ENCODE peak calls at places on chromosomes 4 and X, in four cellular contexts. One of them, this sample, is unnamed.

GRCh38 chrX:8138252-8138651 is 32.8 kb downstream of the VCX2 start:
- DNase-seq in dorsolateral prefrontal cortex: no peak
- DNase-seq in NB4: peak
- DNase-seq in kidney: no peak
- DNase-seq in this sample: no peak

GRCh38 chr4:1727117-1728031 is 6.1 kb downstream of the TACC3 start:
- DNase-seq in dorsolateral prefrontal cortex: no peak
- DNase-seq in kidney: peak
- DNase-seq in NB4: peak
- DNase-seq in this sample: no peak

GRCh38 chrX:69262036-69262905 is 97.0 kb upstream of the PJA1 start:
- DNase-seq in dorsolateral prefrontal cortex: no peak
- DNase-seq in kidney: no peak
- DNase-seq in NB4: no peak
- DNase-seq in this sample: peak

GRCh38 chrX:13506574-13506973 is 62.8 kb upstream of the EGFL6 start:
- DNase-seq in kidney: no peak
- DNase-seq in dorsolateral prefrontal cortex: no peak
- DNase-seq in NB4: peak
- DNase-seq in this sample: peak

GRCh38 chr4:169993531-169993930 is 32.7 kb downstream of the MFAP3L start:
- DNase-seq in dorsolateral prefrontal cortex: peak
- DNase-seq in NB4: no peak
- DNase-seq in kidney: no peak
- DNase-seq in this sample: no peak

GRCh38 chr4:61763682-61764081 is 563.6 kb downstream of the ADGRL3 start:
- DNase-seq in dorsolateral prefrontal cortex: no peak
- DNase-seq in NB4: no peak
- DNase-seq in kidney: no peak
- DNase-seq in this sample: no peak

GRCh38 chr4:8160572-8160971 is 2.0 kb upstream of the ABLIM2 start:
- DNase-seq in dorsolateral prefrontal cortex: no peak
- DNase-seq in kidney: no peak
- DNase-seq in NB4: peak
- DNase-seq in this sample: no peak

GRCh38 chrX:19855700-19856381 is 31.6 kb downstream of the SH3KBP1 start:
- DNase-seq in dorsolateral prefrontal cortex: no peak
- DNase-seq in kidney: no peak
- DNase-seq in NB4: no peak
- DNase-seq in this sample: no peak

GRCh38 chrX:18354369-18355329 is at the start of gene SCML2:
- DNase-seq in NB4: peak
- DNase-seq in kidney: peak
- DNase-seq in dorsolateral prefrontal cortex: no peak
- DNase-seq in this sample: no peak

GRCh38 chr4:187236491-187236890 is 512.8 kb upstream of the FAT1 start:
- DNase-seq in kidney: no peak
- DNase-seq in dorsolateral prefrontal cortex: no peak
- DNase-seq in NB4: no peak
- DNase-seq in this sample: peak

GRCh38 chrX:129779747-129780146 is at the start of gene SASH3:
- DNase-seq in dorsolateral prefrontal cortex: no peak
- DNase-seq in NB4: peak
- DNase-seq in kidney: peak
- DNase-seq in this sample: no peak

DNA sequence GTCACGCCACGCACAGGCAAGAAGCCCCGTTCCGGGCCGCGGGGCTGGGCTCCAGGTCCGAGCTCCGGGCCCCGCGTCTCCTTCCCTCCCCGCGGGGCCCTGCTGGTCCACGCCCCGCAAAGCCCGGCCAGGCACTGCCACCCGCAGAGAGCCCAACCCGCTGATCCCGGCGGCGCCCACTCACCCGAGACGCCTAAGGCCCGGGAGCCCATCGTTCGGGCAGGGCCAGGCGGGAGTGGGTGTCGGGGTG is 870 bp downstream of the PDZD4 start:
- DNase-seq in NB4: no peak
- DNase-seq in dorsolateral prefrontal cortex: no peak
- DNase-seq in kidney: no peak
- DNase-seq in this sample: no peak
- H3K4me3 ChIP-seq in NB4: no peak
- H3K4me3 ChIP-seq in dorsolateral prefrontal cortex: peak
- H3K4me3 ChIP-seq in kidney: no peak
- H3K4me3 ChIP-seq in this sample: no peak

GRCh38 chr4:173365359-173365996 is 5.3 kb upstream of the SAP30 start:
- DNase-seq in dorsolateral prefrontal cortex: no peak
- DNase-seq in NB4: no peak
- DNase-seq in kidney: peak
- DNase-seq in this sample: no peak

GRCh38 chr4:173362666-173363065 is 8.1 kb upstream of the SAP30 start:
- DNase-seq in kidney: no peak
- DNase-seq in dorsolateral prefrontal cortex: no peak
- DNase-seq in NB4: no peak
- DNase-seq in this sample: no peak

GRCh38 chr4:173357939-173358338 is 12.8 kb upstream of the SAP30 start:
- DNase-seq in NB4: no peak
- DNase-seq in kidney: no peak
- DNase-seq in dorsolateral prefrontal cortex: no peak
- DNase-seq in this sample: no peak

DNA sequence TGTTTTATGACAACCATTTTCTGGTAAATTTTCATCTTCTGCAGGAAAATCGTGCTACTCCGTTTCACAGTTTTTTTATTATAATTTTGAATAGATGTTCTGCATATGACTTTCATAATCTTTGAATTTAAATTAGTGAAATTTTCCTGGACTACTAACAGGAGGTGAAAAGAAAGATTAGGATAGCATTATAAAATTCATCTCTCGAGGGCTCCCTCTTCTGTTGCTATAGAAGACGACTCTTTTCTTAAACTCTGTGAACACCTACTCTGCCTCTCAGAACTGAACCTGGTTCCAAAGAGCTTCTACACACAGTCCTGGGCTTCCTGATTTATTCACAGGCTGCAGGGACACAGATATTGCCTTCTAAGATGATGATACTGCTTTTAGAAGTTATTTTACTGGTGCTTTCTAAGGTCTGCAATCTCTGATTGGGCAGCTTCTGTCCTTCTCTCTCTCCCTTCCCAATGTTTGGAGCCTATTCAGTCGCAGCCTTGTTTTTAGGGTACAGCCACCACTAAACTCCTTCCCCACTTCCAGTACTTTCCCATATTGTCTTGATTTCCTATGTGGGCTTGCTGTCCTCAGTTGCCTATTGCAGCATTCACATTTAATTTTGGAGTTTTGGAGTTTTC is 10.1 kb upstream of the SAP30 start:
- DNase-seq in kidney: no peak
- DNase-seq in NB4: no peak
- DNase-seq in dorsolateral prefrontal cortex: no peak
- DNase-seq in this sample: no peak
- TF ChIP-seq CTCF in kidney: no peak
- TF ChIP-seq CTCF in NB4: no peak
- TF ChIP-seq CTCF in dorsolateral prefrontal cortex: no peak
- TF ChIP-seq CTCF in this sample: peak

GRCh38 chr4:153471691-153472080 is 5.5 kb downstream of the TMEM131L start:
- DNase-seq in NB4: no peak
- DNase-seq in dorsolateral prefrontal cortex: no peak
- DNase-seq in kidney: no peak
- DNase-seq in this sample: no peak
- H3K4me3 ChIP-seq in NB4: no peak
- H3K4me3 ChIP-seq in dorsolateral prefrontal cortex: no peak
- H3K4me3 ChIP-seq in kidney: no peak
- H3K4me3 ChIP-seq in this sample: no peak

GRCh38 chr4:3746701-3747581 is 19.2 kb upstream of the ADRA2C start:
- DNase-seq in dorsolateral prefrontal cortex: no peak
- DNase-seq in kidney: no peak
- DNase-seq in NB4: no peak
- DNase-seq in this sample: no peak

GRCh38 chr4:3745886-3746656 is 20.1 kb upstream of the ADRA2C start:
- DNase-seq in dorsolateral prefrontal cortex: no peak
- DNase-seq in NB4: no peak
- DNase-seq in kidney: no peak
- DNase-seq in this sample: no peak

GRCh38 chr4:3744901-3745300 is 21.3 kb upstream of the ADRA2C start:
- DNase-seq in NB4: no peak
- DNase-seq in kidney: no peak
- DNase-seq in dorsolateral prefrontal cortex: no peak
- DNase-seq in this sample: no peak

GRCh38 chr4:3749081-3749480 is 17.1 kb upstream of the ADRA2C start:
- DNase-seq in kidney: no peak
- DNase-seq in NB4: no peak
- DNase-seq in dorsolateral prefrontal cortex: no peak
- DNase-seq in this sample: no peak

DNA sequence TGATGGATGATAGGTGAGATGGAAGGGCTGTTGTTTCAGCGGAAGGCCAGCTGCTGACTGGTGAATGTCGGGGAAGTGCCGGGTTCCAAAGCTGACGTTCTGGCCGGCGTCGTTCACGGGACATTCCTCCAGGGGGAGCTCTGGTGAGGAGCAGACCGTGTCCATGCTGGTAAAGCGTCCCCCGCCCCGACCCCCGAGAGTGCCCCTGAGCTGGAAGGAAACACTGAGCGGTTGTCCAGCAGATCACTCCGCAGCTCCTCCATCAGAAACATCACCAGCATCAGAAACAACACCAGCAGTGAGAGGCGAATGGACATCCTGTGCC is 18.6 kb upstream of the ADRA2C start:
- DNase-seq in dorsolateral prefrontal cortex: no peak
- DNase-seq in NB4: peak
- DNase-seq in kidney: no peak
- DNase-seq in this sample: no peak
- TF ChIP-seq CTCF in dorsolateral prefrontal cortex: no peak
- TF ChIP-seq CTCF in NB4: peak
- TF ChIP-seq CTCF in kidney: no peak
- TF ChIP-seq CTCF in this sample: peak

GRCh38 chr4:183797445-183798248 is 107.5 kb upstream of the STOX2 start:
- DNase-seq in dorsolateral prefrontal cortex: no peak
- DNase-seq in NB4: peak
- DNase-seq in kidney: peak
- DNase-seq in this sample: no peak

GRCh38 chr4:183798249-183798920 is 106.7 kb upstream of the STOX2 start:
- DNase-seq in dorsolateral prefrontal cortex: no peak
- DNase-seq in kidney: peak
- DNase-seq in NB4: peak
- DNase-seq in this sample: no peak

GRCh38 chr4:183798921-183799307 is 106.2 kb upstream of the STOX2 start:
- DNase-seq in NB4: peak
- DNase-seq in dorsolateral prefrontal cortex: no peak
- DNase-seq in kidney: no peak
- DNase-seq in this sample: no peak

GRCh38 chr4:183801460-183802168 is 103.5 kb upstream of the STOX2 start:
- DNase-seq in kidney: no peak
- DNase-seq in dorsolateral prefrontal cortex: no peak
- DNase-seq in NB4: no peak
- DNase-seq in this sample: no peak

GRCh38 chr4:183797041-183797444 is 108.1 kb upstream of the STOX2 start:
- DNase-seq in dorsolateral prefrontal cortex: no peak
- DNase-seq in NB4: no peak
- DNase-seq in kidney: peak
- DNase-seq in this sample: no peak
- H3K4me3 ChIP-seq in dorsolateral prefrontal cortex: peak
- H3K4me3 ChIP-seq in NB4: no peak
- H3K4me3 ChIP-seq in kidney: peak
- H3K4me3 ChIP-seq in this sample: no peak

DNA sequence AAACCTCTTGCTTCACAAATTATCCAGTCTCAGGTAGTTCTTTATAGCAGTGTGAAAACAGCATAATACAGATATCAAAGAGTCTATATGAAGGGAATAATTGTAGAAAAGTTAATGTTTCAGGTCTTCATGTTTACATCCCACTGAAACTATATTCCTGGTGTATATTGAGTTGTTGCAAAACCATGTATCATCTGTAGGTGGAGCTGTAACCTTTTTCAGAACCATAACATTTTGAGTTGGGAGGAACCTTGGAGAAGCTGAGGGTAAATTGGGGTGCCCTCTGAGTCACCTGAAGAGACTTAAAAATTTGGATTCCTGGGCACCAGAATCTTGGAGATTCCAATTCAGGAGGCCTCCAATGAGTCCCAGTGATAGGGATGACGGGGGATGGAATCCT is 51.9 kb upstream of the TAPT1 start:
- DNase-seq in dorsolateral prefrontal cortex: no peak
- DNase-seq in kidney: no peak
- DNase-seq in NB4: peak
- DNase-seq in this sample: no peak
- TF ChIP-seq CTCF in dorsolateral prefrontal cortex: no peak
- TF ChIP-seq CTCF in kidney: no peak
- TF ChIP-seq CTCF in NB4: peak
- TF ChIP-seq CTCF in this sample: peak

DNA sequence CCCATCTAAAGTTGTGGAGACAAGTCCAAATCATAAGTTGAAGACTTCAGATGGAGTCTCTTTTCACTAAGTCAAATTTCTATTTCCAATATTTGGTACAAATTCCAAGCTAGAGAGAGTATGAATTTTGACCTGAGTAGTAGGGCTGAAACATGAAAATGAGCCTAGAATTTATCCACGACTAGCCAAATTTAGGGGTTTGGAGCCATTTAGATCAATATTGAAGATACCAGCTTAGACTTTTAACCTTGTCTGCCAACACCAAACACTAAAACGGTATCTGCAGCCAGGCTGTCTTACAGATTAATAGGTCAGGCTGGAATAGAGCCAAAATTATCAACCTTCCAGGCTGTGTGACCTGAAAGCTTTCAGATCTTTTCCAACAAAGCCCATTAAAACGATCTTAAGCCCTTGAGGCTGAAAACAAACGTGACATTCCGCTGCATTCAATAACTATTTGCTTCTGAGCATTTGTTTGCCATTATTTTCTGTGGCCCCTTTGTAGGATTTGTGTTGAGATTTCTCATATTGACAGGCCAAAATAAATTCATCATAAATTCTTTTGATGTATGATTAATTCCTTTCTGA is 268.7 kb upstream of the DKK2 start:
- DNase-seq in dorsolateral prefrontal cortex: no peak
- DNase-seq in NB4: no peak
- DNase-seq in kidney: no peak
- DNase-seq in this sample: no peak
- H3K4me3 ChIP-seq in dorsolateral prefrontal cortex: no peak
- H3K4me3 ChIP-seq in NB4: no peak
- H3K4me3 ChIP-seq in kidney: no peak
- H3K4me3 ChIP-seq in this sample: no peak

GRCh38 chrX:45750639-45751038 is 550.0 kb upstream of the DIPK2B start:
- DNase-seq in dorsolateral prefrontal cortex: no peak
- DNase-seq in NB4: no peak
- DNase-seq in kidney: no peak
- DNase-seq in this sample: no peak

GRCh38 chrX:45751156-45751555 is 550.5 kb upstream of the DIPK2B start:
- DNase-seq in NB4: no peak
- DNase-seq in kidney: no peak
- DNase-seq in dorsolateral prefrontal cortex: no peak
- DNase-seq in this sample: no peak

GRCh38 chrX:45747905-45748304 is 547.2 kb upstream of the DIPK2B start:
- DNase-seq in dorsolateral prefrontal cortex: no peak
- DNase-seq in NB4: no peak
- DNase-seq in kidney: no peak
- DNase-seq in this sample: no peak

GRCh38 chrX:45748443-45748842 is 547.8 kb upstream of the DIPK2B start:
- DNase-seq in dorsolateral prefrontal cortex: no peak
- DNase-seq in kidney: no peak
- DNase-seq in NB4: no peak
- DNase-seq in this sample: no peak

GRCh38 chrX:45749375-45749774 is 548.7 kb upstream of the DIPK2B start:
- DNase-seq in dorsolateral prefrontal cortex: no peak
- DNase-seq in NB4: peak
- DNase-seq in kidney: no peak
- DNase-seq in this sample: no peak
- TF ChIP-seq CTCF in dorsolateral prefrontal cortex: no peak
- TF ChIP-seq CTCF in NB4: peak
- TF ChIP-seq CTCF in kidney: peak
- TF ChIP-seq CTCF in this sample: peak

GRCh38 chr4:102431608-102431961 is 69.6 kb upstream of the NFKB1 start:
- DNase-seq in NB4: no peak
- DNase-seq in kidney: no peak
- DNase-seq in dorsolateral prefrontal cortex: no peak
- DNase-seq in this sample: no peak
- H3K4me3 ChIP-seq in NB4: peak
- H3K4me3 ChIP-seq in kidney: peak
- H3K4me3 ChIP-seq in dorsolateral prefrontal cortex: peak
- H3K4me3 ChIP-seq in this sample: peak